ENCODE peak calls at places on chromosome 5, in eight cellular contexts. One of them, this sample, is unnamed.

GRCh38 chr5:159504106-159504856 is 174.0 kb upstream of the IL12B start:
- DNase-seq in mesothelial cell of epicardium: no peak
- DNase-seq in HCT116: no peak
- DNase-seq in GM13976: no peak
- DNase-seq in NB4: no peak
- DNase-seq in psoas muscle: no peak
- DNase-seq in progenitor cell of endocrine pancreas: no peak
- DNase-seq in kidney: no peak
- DNase-seq in this sample: no peak

GRCh38 chr5:62312036-62312435 is 6.0 kb downstream of the KIF2A start:
- DNase-seq in mesothelial cell of epicardium: no peak
- DNase-seq in HCT116: no peak
- DNase-seq in GM13976: no peak
- DNase-seq in NB4: no peak
- DNase-seq in psoas muscle: no peak
- DNase-seq in progenitor cell of endocrine pancreas: no peak
- DNase-seq in kidney: no peak
- DNase-seq in this sample: no peak

GRCh38 chr5:19701731-19702130 is 286.3 kb downstream of the CDH18 start:
- DNase-seq in mesothelial cell of epicardium: no peak
- DNase-seq in HCT116: no peak
- DNase-seq in GM13976: no peak
- DNase-seq in NB4: no peak
- DNase-seq in psoas muscle: no peak
- DNase-seq in progenitor cell of endocrine pancreas: no peak
- DNase-seq in kidney: no peak
- DNase-seq in this sample: no peak

GRCh38 chr5:66742083-66742895 is 146.1 kb downstream of the MAST4 start:
- DNase-seq in mesothelial cell of epicardium: no peak
- DNase-seq in HCT116: peak; percentile 21
- DNase-seq in GM13976: no peak
- DNase-seq in NB4: peak; percentile 39
- DNase-seq in psoas muscle: peak; percentile 64
- DNase-seq in progenitor cell of endocrine pancreas: no peak
- DNase-seq in kidney: no peak
- DNase-seq in this sample: no peak

GRCh38 chr5:176711883-176712282 is 64.6 kb downstream of the TSPAN17 start:
- DNase-seq in mesothelial cell of epicardium: no peak
- DNase-seq in HCT116: no peak
- DNase-seq in GM13976: no peak
- DNase-seq in NB4: no peak
- DNase-seq in psoas muscle: no peak
- DNase-seq in progenitor cell of endocrine pancreas: no peak
- DNase-seq in kidney: no peak
- DNase-seq in this sample: no peak

GRCh38 chr5:173808079-173808808 is 79.9 kb upstream of the CPEB4 start:
- DNase-seq in mesothelial cell of epicardium: no peak
- DNase-seq in HCT116: no peak
- DNase-seq in GM13976: no peak
- DNase-seq in NB4: peak; percentile 94
- DNase-seq in psoas muscle: no peak
- DNase-seq in progenitor cell of endocrine pancreas: no peak
- DNase-seq in kidney: no peak
- DNase-seq in this sample: no peak

GRCh38 chr5:156121234-156121633 is 205.7 kb upstream of the SGCD start:
- DNase-seq in mesothelial cell of epicardium: no peak
- DNase-seq in HCT116: no peak
- DNase-seq in GM13976: no peak
- DNase-seq in NB4: no peak
- DNase-seq in psoas muscle: no peak
- DNase-seq in progenitor cell of endocrine pancreas: no peak
- DNase-seq in kidney: no peak
- DNase-seq in this sample: no peak

GRCh38 chr5:152177626-152178349 is 227.3 kb downstream of the NMUR2 start:
- DNase-seq in mesothelial cell of epicardium: no peak
- DNase-seq in HCT116: no peak
- DNase-seq in GM13976: no peak
- DNase-seq in NB4: no peak
- DNase-seq in psoas muscle: no peak
- DNase-seq in progenitor cell of endocrine pancreas: no peak
- DNase-seq in kidney: no peak
- DNase-seq in this sample: no peak

GRCh38 chr5:175598774-175599173 is 59.1 kb upstream of the HRH2 start:
- DNase-seq in mesothelial cell of epicardium: no peak
- DNase-seq in HCT116: no peak
- DNase-seq in GM13976: no peak
- DNase-seq in NB4: no peak
- DNase-seq in psoas muscle: no peak
- DNase-seq in progenitor cell of endocrine pancreas: no peak
- DNase-seq in kidney: no peak
- DNase-seq in this sample: no peak

GRCh38 chr5:150596313-150596712 is 44.1 kb upstream of the SYNPO start:
- DNase-seq in mesothelial cell of epicardium: no peak
- DNase-seq in HCT116: no peak
- DNase-seq in GM13976: no peak
- DNase-seq in NB4: no peak
- DNase-seq in psoas muscle: no peak
- DNase-seq in progenitor cell of endocrine pancreas: no peak
- DNase-seq in kidney: no peak
- DNase-seq in this sample: no peak

GRCh38 chr5:157484768-157485167 is 24.8 kb downstream of the NIPAL4 start:
- DNase-seq in mesothelial cell of epicardium: no peak
- DNase-seq in HCT116: no peak
- DNase-seq in GM13976: no peak
- DNase-seq in NB4: peak; percentile 64
- DNase-seq in psoas muscle: peak; percentile 79
- DNase-seq in progenitor cell of endocrine pancreas: no peak
- DNase-seq in kidney: no peak
- DNase-seq in this sample: no peak

GRCh38 chr5:151199581-151200185 is 24.2 kb downstream of the CCDC69 start:
- DNase-seq in mesothelial cell of epicardium: no peak
- DNase-seq in HCT116: no peak
- DNase-seq in GM13976: no peak
- DNase-seq in NB4: no peak
- DNase-seq in psoas muscle: no peak
- DNase-seq in progenitor cell of endocrine pancreas: no peak
- DNase-seq in kidney: no peak
- DNase-seq in this sample: no peak

GRCh38 chr5:45741110-45741509 is 44.9 kb upstream of the HCN1 start:
- DNase-seq in mesothelial cell of epicardium: no peak
- DNase-seq in HCT116: no peak
- DNase-seq in GM13976: no peak
- DNase-seq in NB4: no peak
- DNase-seq in psoas muscle: no peak
- DNase-seq in progenitor cell of endocrine pancreas: no peak
- DNase-seq in kidney: no peak
- DNase-seq in this sample: no peak

GRCh38 chr5:134571703-134572405 is 46.4 kb downstream of the JADE2 start:
- DNase-seq in mesothelial cell of epicardium: no peak
- DNase-seq in HCT116: no peak
- DNase-seq in GM13976: no peak
- DNase-seq in NB4: no peak
- DNase-seq in psoas muscle: no peak
- DNase-seq in progenitor cell of endocrine pancreas: no peak
- DNase-seq in kidney: peak; percentile 74
- DNase-seq in this sample: no peak

GRCh38 chr5:170747851-170748250 is 35.7 kb upstream of the GABRP start:
- DNase-seq in mesothelial cell of epicardium: peak; percentile 40
- DNase-seq in HCT116: peak; percentile 16
- DNase-seq in GM13976: no peak
- DNase-seq in NB4: peak; percentile 13
- DNase-seq in psoas muscle: no peak
- DNase-seq in progenitor cell of endocrine pancreas: peak; percentile 48
- DNase-seq in kidney: no peak
- DNase-seq in this sample: no peak

GRCh38 chr5:135565691-135566421 is 12.9 kb downstream of the CXCL14 start:
- DNase-seq in mesothelial cell of epicardium: peak; percentile 77
- DNase-seq in HCT116: peak; percentile 50
- DNase-seq in GM13976: peak; percentile 77
- DNase-seq in NB4: peak; percentile 76
- DNase-seq in psoas muscle: peak; percentile 88
- DNase-seq in progenitor cell of endocrine pancreas: peak; percentile 66
- DNase-seq in kidney: peak; percentile 73
- DNase-seq in this sample: peak; percentile 79

GRCh38 chr5:137845472-137845871 is 22.2 kb upstream of the MYOT start:
- DNase-seq in mesothelial cell of epicardium: no peak
- DNase-seq in HCT116: no peak
- DNase-seq in GM13976: no peak
- DNase-seq in NB4: no peak
- DNase-seq in psoas muscle: no peak
- DNase-seq in progenitor cell of endocrine pancreas: no peak
- DNase-seq in kidney: no peak
- DNase-seq in this sample: no peak

GRCh38 chr5:108061941-108062340 is 320.0 kb downstream of the FBXL17 start:
- DNase-seq in mesothelial cell of epicardium: no peak
- DNase-seq in HCT116: no peak
- DNase-seq in GM13976: no peak
- DNase-seq in NB4: peak; percentile 57
- DNase-seq in psoas muscle: no peak
- DNase-seq in progenitor cell of endocrine pancreas: no peak
- DNase-seq in kidney: no peak
- DNase-seq in this sample: no peak

GRCh38 chr5:180596668-180597231 is 5.5 kb upstream of the SCGB3A1 start:
- DNase-seq in mesothelial cell of epicardium: no peak
- DNase-seq in HCT116: no peak
- DNase-seq in GM13976: no peak
- DNase-seq in NB4: peak; percentile 46
- DNase-seq in psoas muscle: no peak
- DNase-seq in progenitor cell of endocrine pancreas: no peak
- DNase-seq in kidney: peak; percentile 48
- DNase-seq in this sample: peak; percentile 71

GRCh38 chr5:132391247-132391646 is 21.7 kb downstream of the SLC22A5 start:
- DNase-seq in mesothelial cell of epicardium: no peak
- DNase-seq in HCT116: no peak
- DNase-seq in GM13976: no peak
- DNase-seq in NB4: no peak
- DNase-seq in psoas muscle: no peak
- DNase-seq in progenitor cell of endocrine pancreas: no peak
- DNase-seq in kidney: no peak
- DNase-seq in this sample: no peak
- TF ChIP-seq CTCF in mesothelial cell of epicardium: no peak
- TF ChIP-seq CTCF in HCT116: no peak
- TF ChIP-seq CTCF in GM13976: no peak
- TF ChIP-seq CTCF in NB4: no peak
- TF ChIP-seq CTCF in psoas muscle: no peak
- TF ChIP-seq CTCF in progenitor cell of endocrine pancreas: no peak
- TF ChIP-seq CTCF in kidney: no peak
- TF ChIP-seq CTCF in this sample: no peak

DNA sequence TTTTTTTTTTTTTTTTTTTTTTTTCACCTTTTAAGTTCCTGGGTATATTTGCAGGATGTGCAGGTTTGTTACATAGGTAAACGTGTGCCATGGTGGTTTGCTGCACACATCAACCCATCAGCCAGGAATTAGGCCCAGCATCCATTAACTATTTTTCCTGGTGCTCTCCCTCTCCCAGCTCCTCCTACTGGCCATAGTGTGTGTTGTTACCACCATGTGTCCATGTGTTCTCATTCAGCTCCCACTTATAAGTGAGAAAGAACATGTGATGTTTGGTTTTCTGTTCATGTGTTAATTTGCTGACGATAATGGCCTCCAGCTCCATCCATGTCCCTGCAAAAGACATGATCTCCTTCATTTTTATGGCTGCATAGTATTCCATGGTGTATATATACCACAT is 350.5 kb downstream of the MAN2A1 start:
- DNase-seq in mesothelial cell of epicardium: no peak
- DNase-seq in HCT116: no peak
- DNase-seq in GM13976: no peak
- DNase-seq in NB4: no peak
- DNase-seq in psoas muscle: no peak
- DNase-seq in progenitor cell of endocrine pancreas: no peak
- DNase-seq in kidney: no peak
- DNase-seq in this sample: no peak
- TF ChIP-seq CTCF in mesothelial cell of epicardium: no peak
- TF ChIP-seq CTCF in HCT116: no peak
- TF ChIP-seq CTCF in GM13976: no peak
- TF ChIP-seq CTCF in NB4: no peak
- TF ChIP-seq CTCF in psoas muscle: no peak
- TF ChIP-seq CTCF in progenitor cell of endocrine pancreas: no peak
- TF ChIP-seq CTCF in kidney: no peak
- TF ChIP-seq CTCF in this sample: no peak

GRCh38 chr5:25863811-25864210 is 1174.6 kb downstream of the CDH9 start:
- DNase-seq in mesothelial cell of epicardium: no peak
- DNase-seq in HCT116: no peak
- DNase-seq in GM13976: no peak
- DNase-seq in NB4: no peak
- DNase-seq in psoas muscle: no peak
- DNase-seq in progenitor cell of endocrine pancreas: no peak
- DNase-seq in kidney: no peak
- DNase-seq in this sample: no peak
- TF ChIP-seq CTCF in mesothelial cell of epicardium: no peak
- TF ChIP-seq CTCF in HCT116: no peak
- TF ChIP-seq CTCF in GM13976: no peak
- TF ChIP-seq CTCF in NB4: no peak
- TF ChIP-seq CTCF in psoas muscle: no peak
- TF ChIP-seq CTCF in progenitor cell of endocrine pancreas: no peak
- TF ChIP-seq CTCF in kidney: no peak
- TF ChIP-seq CTCF in this sample: no peak

GRCh38 chr5:75265731-75266130 is 29.1 kb upstream of the ANKRD31 start:
- DNase-seq in mesothelial cell of epicardium: no peak
- DNase-seq in HCT116: peak; percentile 37
- DNase-seq in GM13976: peak; percentile 31
- DNase-seq in NB4: peak; percentile 48
- DNase-seq in psoas muscle: no peak
- DNase-seq in progenitor cell of endocrine pancreas: no peak
- DNase-seq in kidney: no peak
- DNase-seq in this sample: no peak
- TF ChIP-seq CTCF in mesothelial cell of epicardium: peak; percentile 40
- TF ChIP-seq CTCF in HCT116: peak; percentile 77
- TF ChIP-seq CTCF in GM13976: no peak
- TF ChIP-seq CTCF in NB4: peak; percentile 39
- TF ChIP-seq CTCF in psoas muscle: peak; percentile 37
- TF ChIP-seq CTCF in progenitor cell of endocrine pancreas: peak; percentile 69
- TF ChIP-seq CTCF in kidney: peak; percentile 47
- TF ChIP-seq CTCF in this sample: peak; percentile 32

GRCh38 chr5:142324871-142325676 is at the start of gene SPRY4:
- DNase-seq in mesothelial cell of epicardium: peak; percentile 97
- DNase-seq in HCT116: peak; percentile 95
- DNase-seq in GM13976: peak; percentile 89
- DNase-seq in NB4: peak; percentile 96
- DNase-seq in psoas muscle: peak; percentile 95
- DNase-seq in progenitor cell of endocrine pancreas: peak; percentile 93
- DNase-seq in kidney: peak; percentile 99
- DNase-seq in this sample: peak; percentile 84
- TF ChIP-seq CTCF in mesothelial cell of epicardium: no peak
- TF ChIP-seq CTCF in HCT116: no peak
- TF ChIP-seq CTCF in GM13976: no peak
- TF ChIP-seq CTCF in NB4: no peak
- TF ChIP-seq CTCF in psoas muscle: no peak
- TF ChIP-seq CTCF in progenitor cell of endocrine pancreas: no peak
- TF ChIP-seq CTCF in kidney: no peak
- TF ChIP-seq CTCF in this sample: no peak

GRCh38 chr5:60687927-60688720 is 11.8 kb downstream of the DEPDC1B start:
- DNase-seq in mesothelial cell of epicardium: no peak
- DNase-seq in HCT116: no peak
- DNase-seq in GM13976: peak; percentile 30
- DNase-seq in NB4: peak; percentile 24
- DNase-seq in psoas muscle: no peak
- DNase-seq in progenitor cell of endocrine pancreas: no peak
- DNase-seq in kidney: no peak
- DNase-seq in this sample: no peak
- TF ChIP-seq CTCF in mesothelial cell of epicardium: no peak
- TF ChIP-seq CTCF in HCT116: no peak
- TF ChIP-seq CTCF in GM13976: no peak
- TF ChIP-seq CTCF in NB4: no peak
- TF ChIP-seq CTCF in psoas muscle: no peak
- TF ChIP-seq CTCF in progenitor cell of endocrine pancreas: peak; percentile 38
- TF ChIP-seq CTCF in kidney: peak; percentile 14
- TF ChIP-seq CTCF in this sample: no peak

This sample was measured in breast epithelium.